ENCODE peak calls at places on chromosomes 12 and 14, in eight cellular contexts. Z, H, V, I, P, W, M and N are unnamed samples.

GRCh38 chr12:130335517-130336392 is 1.9 kb upstream of the PIWIL1 start:
- DNase-seq in P (no peak), W (no peak), V (peak; percentile 3), Z (peak; percentile 41), M (no peak), H (no peak), I (peak; percentile 23), N (peak; percentile 23)

GRCh38 chr12:22709292-22709691 is 84.3 kb downstream of the ETNK1 start:
- DNase-seq in W (no peak), V (no peak), I (no peak), P (no peak), M (no peak), Z (no peak), H (no peak), N (no peak)

GRCh38 chr12:2682301-2683282 is 112.2 kb upstream of the FKBP4 start:
- DNase-seq in P (peak; percentile 66), W (no peak), M (peak; percentile 12), I (peak; percentile 48), Z (peak; percentile 67), V (no peak), H (no peak), N (peak; percentile 15)

GRCh38 chr12:111636209-111636928 is 37.3 kb upstream of the ATXN2 start:
- DNase-seq in I (no peak), M (no peak), V (peak; percentile 24), W (no peak), P (no peak), Z (no peak), H (no peak), N (no peak)

GRCh38 chr12:119781804-119782203 is 95.3 kb downstream of the CIT start:
- DNase-seq in M (no peak), I (no peak), W (no peak), H (no peak), P (no peak), V (no peak), Z (no peak), N (no peak)

GRCh38 chr14:104583424-104584114 is 4.0 kb downstream of the C14orf180 start:
- DNase-seq in I (no peak), Z (no peak), P (no peak), H (no peak), W (no peak), M (no peak), V (no peak), N (no peak)

GRCh38 chr12:84502907-84503787 is 409.5 kb downstream of the SLC6A15 start:
- DNase-seq in I (no peak), P (no peak), V (peak; percentile 37), H (no peak), M (no peak), W (peak; percentile 7), Z (peak; percentile 13), N (peak; percentile 18)

GRCh38 chr12:50699940-50700339 is 64.0 kb upstream of the ATF1 start:
- DNase-seq in P (no peak), M (no peak), V (no peak), W (no peak), Z (no peak), H (no peak), I (no peak), N (no peak)

GRCh38 chr12:96354326-96354725 is 45.9 kb downstream of the CDK17 start:
- DNase-seq in M (no peak), H (no peak), P (no peak), Z (no peak), W (no peak), I (no peak), V (no peak), N (no peak)